ENCODE peak calls at places on chromosomes 16 and 17, in six cellular contexts. P, T, Z, J, A and Q are unnamed samples.

GRCh38 chr17:2053380-2054261 is 1.3 kb upstream of the HIC1 start:
- DNase-seq in P (peak), T (peak), A (no peak), Z (peak), J (no peak), Q (peak)

GRCh38 chr16:71230122-71230845 is at the start of gene HYDIN:
- DNase-seq in A (peak), T (peak), P (peak), Z (no peak), J (peak), Q (no peak)

GRCh38 chr17:61579382-61579781 is 11.6 kb downstream of the NACA2 start:
- DNase-seq in J (no peak), T (no peak), A (no peak), P (no peak), Z (no peak), Q (no peak)

GRCh38 chr17:48751172-48751571 is 22.6 kb upstream of the HOXB13 start:
- DNase-seq in P (no peak), J (no peak), A (no peak), Z (no peak), T (no peak), Q (no peak)

GRCh38 chr17:4721203-4722135 is 9.8 kb upstream of the MED11 start:
- DNase-seq in T (peak), P (no peak), Z (no peak), J (no peak), A (peak), Q (no peak)

GRCh38 chr17:66625321-66625767 is 209.6 kb upstream of the CACNG5 start:
- DNase-seq in T (peak), Z (no peak), J (peak), A (no peak), P (no peak), Q (no peak)

GRCh38 chr17:5700791-5701190 is 116.5 kb upstream of the NLRP1 start:
- DNase-seq in T (no peak), A (no peak), Z (no peak), J (no peak), P (no peak), Q (no peak)

GRCh38 chr16:86555763-86556130 is 712 bp upstream of the MTHFSD start:
- DNase-seq in J (no peak), T (no peak), Z (no peak), P (no peak), A (no peak), Q (no peak)

GRCh38 chr17:27540300-27541105 is 84.3 kb downstream of the KSR1 start:
- DNase-seq in P (no peak), J (no peak), T (peak), Z (peak), A (peak), Q (no peak)

GRCh38 chr17:63171428-63172205 is 205.6 kb downstream of the TANC2 start:
- DNase-seq in Z (no peak), T (peak), J (no peak), A (no peak), P (no peak), Q (no peak)

GRCh38 chr17:39618252-39618913 is 8.4 kb upstream of the PPP1R1B start:
- DNase-seq in T (no peak), J (peak), A (no peak), P (no peak), Z (no peak), Q (no peak)

GRCh38 chr16:66651965-66652364 is 44.6 kb downstream of the CMTM4 start:
- DNase-seq in A (no peak), P (no peak), Z (no peak), J (no peak), T (no peak), Q (no peak)

GRCh38 chr16:49497466-49497865 is 123.9 kb downstream of the C16orf78 start:
- DNase-seq in P (no peak), T (no peak), J (no peak), Z (no peak), A (no peak), Q (no peak)

GRCh38 chr17:10725262-10725661 is 4.6 kb downstream of the TMEM220 start:
- DNase-seq in A (no peak), J (no peak), T (no peak), Z (no peak), P (no peak), Q (no peak)

GRCh38 chr16:73298562-73298961 is 250.6 kb upstream of the ZFHX3 start:
- DNase-seq in A (no peak), J (no peak), T (peak), P (no peak), Z (no peak), Q (no peak)

GRCh38 chr17:75941442-75941819 is 589 bp upstream of the FBF1 start:
- DNase-seq in P (no peak), Z (no peak), A (no peak), T (no peak), J (no peak), Q (no peak)

GRCh38 chr17:57868007-57868774 is 18.3 kb upstream of the MRPS23 start:
- DNase-seq in Z (peak), P (no peak), J (peak), A (peak), T (peak), Q (peak)

GRCh38 chr16:26598061-26598460 is 468.7 kb upstream of the C16orf82 start:
- DNase-seq in P (no peak), A (no peak), J (no peak), T (no peak), Z (no peak), Q (no peak)

GRCh38 chr16:1295465-1295864 is 14.0 kb upstream of the UBE2I start:
- DNase-seq in Z (no peak), J (no peak), T (no peak), A (no peak), P (no peak), Q (no peak)

GRCh38 chr17:79090503-79091372 is 16.1 kb downstream of the ENGASE start:
- DNase-seq in T (no peak), Z (no peak), P (peak), A (no peak), J (no peak), Q (no peak)

GRCh38 chr16:70676571-70677498 is 9.0 kb downstream of the MTSS2 start:
- DNase-seq in P (no peak), J (no peak), T (no peak), A (no peak), Z (peak), Q (no peak)

GRCh38 chr17:29625037-29625750 is 2.5 kb upstream of the CORO6 start:
- DNase-seq in P (no peak), J (peak), T (peak), A (no peak), Z (no peak), Q (no peak)

GRCh38 chr16:75591001-75591852 is 25.0 kb downstream of the GABARAPL2 start:
- DNase-seq in J (no peak), P (no peak), Z (no peak), T (peak), A (peak), Q (no peak)

GRCh38 chr16:89412811-89413210 is 77.5 kb downstream of the ANKRD11 start:
- DNase-seq in Z (no peak), P (no peak), A (no peak), J (no peak), T (no peak), Q (no peak)

GRCh38 chr16:72023962-72024361 is 15.4 kb downstream of the DHODH start:
- DNase-seq in A (no peak), J (no peak), T (no peak), Z (no peak), P (no peak), Q (no peak)

GRCh38 chr16:87757841-87758426 is 7.9 kb downstream of the KLHDC4 start:
- DNase-seq in T (peak), J (peak), A (no peak), Z (no peak), P (no peak), Q (no peak)

GRCh38 chr16:11251525-11252481 is 4.2 kb downstream of the SOCS1 start:
- DNase-seq in Z (no peak), P (no peak), J (no peak), A (no peak), T (peak), Q (peak)

GRCh38 chr16:84761448-84762368 is 58.1 kb upstream of the CRISPLD2 start:
- DNase-seq in J (no peak), T (peak), P (no peak), Z (no peak), A (no peak), Q (no peak)

GRCh38 chr17:58094118-58094517 is 10.9 kb downstream of the DYNLL2 start:
- DNase-seq in P (no peak), J (no peak), A (no peak), Z (no peak), T (no peak), Q (no peak)

GRCh38 chr17:50559674-50560184 is 786 bp upstream of the CACNA1G start:
- DNase-seq in Z (no peak), P (peak), J (peak), A (no peak), T (peak), Q (peak)

GRCh38 chr17:40542562-40543411 is 22.5 kb downstream of the CCR7 start:
- DNase-seq in A (no peak), T (peak), J (peak), P (no peak), Z (peak), Q (peak)

GRCh38 chr16:67386861-67387455 is 6.3 kb downstream of the TPPP3 start:
- DNase-seq in J (no peak), A (no peak), T (no peak), P (no peak), Z (no peak), Q (no peak)

GRCh38 chr16:27402569-27402963 is 592 bp downstream of the IL21R start:
- DNase-seq in Z (no peak), T (no peak), A (no peak), J (no peak), P (no peak), Q (no peak)

GRCh38 chr17:55462234-55462633 is 40.6 kb upstream of the MMD start:
- DNase-seq in A (no peak), P (no peak), J (no peak), Z (no peak), T (no peak), Q (no peak)

GRCh38 chr16:87464691-87465300 is 28.0 kb downstream of the ZCCHC14 start:
- DNase-seq in J (peak), Z (peak), T (peak), A (peak), P (peak), Q (peak)

GRCh38 chr16:31183432-31184428 is 3.8 kb downstream of the FUS start:
- DNase-seq in J (no peak), P (no peak), T (no peak), A (no peak), Z (no peak), Q (no peak)

GRCh38 chr17:36128411-36128978 is 24.9 kb downstream of the CCL4 start:
- DNase-seq in T (no peak), J (no peak), P (no peak), Z (no peak), A (no peak), Q (no peak)

GRCh38 chr17:81735181-81736102 is 23.4 kb downstream of the SLC25A10 start:
- DNase-seq in T (peak), A (peak), J (no peak), Z (peak), P (no peak), Q (peak)

GRCh38 chr17:82267575-82268379 is 5.7 kb downstream of the CSNK1D start:
- DNase-seq in J (peak), A (peak), Z (peak), T (peak), P (no peak), Q (no peak)

DNA sequence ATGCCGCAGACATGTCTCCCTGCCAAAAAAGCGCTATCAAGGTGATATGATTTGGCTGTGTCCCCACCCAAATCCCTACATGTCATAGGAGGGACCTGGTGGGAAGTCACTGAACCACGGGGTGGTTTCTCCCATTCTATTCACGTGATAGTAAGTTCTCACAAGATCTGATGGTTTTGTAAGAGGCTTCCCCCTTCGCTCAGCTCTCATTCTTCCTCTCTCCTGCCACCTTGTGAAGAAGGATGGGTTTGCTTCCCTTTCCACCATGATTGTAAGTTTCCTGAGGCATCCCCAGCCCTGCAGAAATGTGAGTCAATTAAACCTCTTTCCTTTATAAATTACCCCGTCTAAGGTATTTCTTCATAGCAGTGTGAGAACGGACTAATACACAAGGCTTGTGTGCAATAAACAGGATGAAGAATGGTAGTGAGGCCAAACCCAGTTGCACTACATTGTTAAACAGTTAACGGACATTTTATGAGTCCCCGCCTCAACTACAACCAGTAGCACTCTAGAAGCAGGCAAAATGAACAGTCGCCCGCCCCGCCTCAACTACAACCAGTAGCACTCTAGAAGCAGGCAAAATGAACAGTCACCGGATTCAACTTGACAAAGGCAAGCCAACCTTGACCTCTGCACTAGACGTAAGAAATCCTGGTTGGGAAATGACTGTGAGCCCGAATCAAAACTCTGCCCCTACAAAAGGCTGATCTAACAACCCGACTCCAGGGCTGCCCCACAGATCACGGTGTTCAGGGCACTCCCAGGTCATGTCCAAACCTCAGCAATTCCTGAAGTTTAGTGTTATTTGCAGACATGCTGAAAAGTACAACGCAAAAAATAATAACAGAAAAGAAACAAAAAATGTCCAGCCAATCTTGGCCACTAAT is 26.3 kb downstream of the VPS53 start:
- DNase-seq in A (no peak), P (peak), Z (peak), T (peak), J (no peak), Q (no peak)
- TF ChIP-seq CTCF in A (no peak), P (peak), Z (peak), T (peak), J (no peak), Q (no peak)

GRCh38 chr17:7213895-7214299 is 5.7 kb downstream of the DLG4 start:
- DNase-seq in A (no peak), P (peak), T (peak), Z (peak), J (peak), Q (peak)
- TF ChIP-seq CTCF in A (no peak), P (peak), T (peak), Z (peak), J (no peak), Q (peak)

GRCh38 chr17:80528521-80528920 is 16.1 kb upstream of the RPTOR start:
- DNase-seq in A (no peak), P (no peak), J (no peak), T (no peak), Z (no peak), Q (no peak)
- TF ChIP-seq CTCF in A (no peak), P (no peak), J (no peak), T (no peak), Z (no peak), Q (no peak)

GRCh38 chr17:18143044-18143936 is 34.7 kb downstream of the MYO15A start:
- DNase-seq in Z (no peak), P (peak), J (no peak), T (peak), A (peak), Q (peak)
- TF ChIP-seq CTCF in Z (peak), P (peak), J (no peak), T (peak), A (no peak), Q (peak)

DNA sequence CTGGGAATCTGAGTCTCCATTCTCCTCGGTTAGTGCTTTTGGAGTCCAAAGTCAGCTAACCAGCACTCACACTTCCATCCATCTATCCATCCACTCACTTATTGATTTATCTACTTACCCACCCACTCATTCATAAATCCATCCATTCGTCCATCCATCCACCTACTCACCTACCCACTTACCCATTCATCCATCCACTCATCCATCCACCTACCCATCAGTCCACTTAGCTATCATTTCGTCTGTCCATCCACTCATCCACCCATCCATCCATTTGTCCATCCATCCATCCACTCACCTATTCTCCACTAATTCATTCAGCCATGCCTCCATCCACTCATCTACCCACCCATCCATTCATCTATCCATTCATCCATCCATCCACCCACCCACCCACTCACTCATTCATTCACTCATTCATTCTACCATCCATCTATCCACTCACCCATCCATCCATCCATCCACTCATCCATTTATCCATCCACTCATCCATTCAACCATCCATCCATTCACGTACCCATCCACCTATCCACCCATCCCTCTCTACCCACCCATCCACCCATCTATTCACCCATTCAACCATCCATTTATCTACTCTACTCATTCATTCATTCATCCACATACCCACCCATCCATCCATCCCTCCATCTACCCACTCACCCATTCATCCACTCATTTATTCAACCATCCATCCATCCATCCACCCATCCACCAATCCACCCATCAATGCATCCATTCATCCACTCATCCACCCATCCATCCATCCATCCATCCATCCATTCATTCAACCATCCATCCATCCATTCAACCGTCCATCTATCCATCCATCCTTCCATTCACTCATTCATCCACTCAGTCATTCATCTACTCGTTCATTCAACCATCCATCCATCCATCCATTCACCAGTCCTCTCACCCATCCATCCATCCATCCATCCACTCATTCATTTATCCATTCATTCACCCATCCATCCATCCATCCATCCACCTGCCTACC is 26.1 kb downstream of the NLRC3 start:
- DNase-seq in A (no peak), T (no peak), J (no peak), P (no peak), Z (no peak), Q (no peak)
- TF ChIP-seq CTCF in A (no peak), T (no peak), J (no peak), P (no peak), Z (no peak), Q (no peak)